ENCODE peak calls at places on chromosomes 2 and 18, in nine cellular contexts. H is hypothalamus, J is midbrain, E is ovary, U is naive B cell, I is RPMI8226, Y is SW 1271, A is HTR-8/SVneo, C is breast epithelium. M is an unnamed sample.

GRCh38 chr2:71453404-71454220 is at the start of gene DYSF:
- DNase-seq in H (no peak), J (no peak), E (no peak), U (no peak), I (no peak), Y (no peak), A (no peak), C (no peak), M (no peak)

GRCh38 chr18:53526092-53526491 is 698.4 kb downstream of the MBD2 start:
- DNase-seq in H (no peak), J (no peak), E (no peak), U (no peak), I (no peak), Y (no peak), A (no peak), C (no peak), M (no peak)

GRCh38 chr18:23226930-23227728 is 91.8 kb downstream of the CABLES1 start:
- DNase-seq in H (no peak), J (no peak), E (peak; percentile 72), U (no peak), I (no peak), Y (no peak), A (no peak), C (no peak), M (no peak)

GRCh38 chr2:16890081-16890480 is 224.4 kb upstream of the CYRIA start:
- DNase-seq in H (no peak), J (no peak), E (no peak), U (no peak), I (no peak), Y (no peak), A (no peak), C (no peak), M (no peak)

GRCh38 chr18:55488473-55488872 is 99.5 kb downstream of the TCF4 start:
- DNase-seq in H (no peak), J (no peak), E (no peak), U (no peak), I (no peak), Y (no peak), A (no peak), C (no peak), M (no peak)

GRCh38 chr18:55650363-55650870 is 62.4 kb upstream of the TCF4 start:
- DNase-seq in H (no peak), J (no peak), E (no peak), U (no peak), I (no peak), Y (no peak), A (no peak), C (no peak), M (no peak)

GRCh38 chr2:128198666-128199065 is 107.7 kb downstream of the UGGT1 start:
- DNase-seq in H (no peak), J (peak; percentile 6), E (no peak), U (no peak), I (no peak), Y (no peak), A (no peak), C (no peak), M (no peak)

GRCh38 chr18:69736731-69737130 is 210.9 kb downstream of the CD226 start:
- DNase-seq in H (no peak), J (no peak), E (no peak), U (no peak), I (no peak), Y (no peak), A (no peak), C (no peak), M (no peak)

GRCh38 chr18:42018831-42019230 is 63.8 kb downstream of the PIK3C3 start:
- DNase-seq in H (no peak), J (no peak), E (no peak), U (no peak), I (no peak), Y (no peak), A (no peak), C (no peak), M (no peak)

GRCh38 chr2:162925595-162925994 is 87.0 kb upstream of the KCNH7 start:
- DNase-seq in H (no peak), J (no peak), E (no peak), U (no peak), I (no peak), Y (no peak), A (no peak), C (no peak), M (no peak)

GRCh38 chr18:27763341-27763740 is 413.6 kb downstream of the CDH2 start:
- DNase-seq in H (no peak), J (no peak), E (no peak), U (no peak), I (no peak), Y (no peak), A (no peak), C (no peak), M (no peak)

GRCh38 chr2:63790491-63790890 is 51.2 kb upstream of the UGP2 start:
- DNase-seq in H (no peak), J (no peak), E (no peak), U (no peak), I (no peak), Y (no peak), A (no peak), C (no peak), M (no peak)

GRCh38 chr2:608297-608696 is 68.9 kb downstream of the TMEM18 start:
- DNase-seq in H (no peak), J (no peak), E (no peak), U (no peak), I (no peak), Y (no peak), A (no peak), C (no peak), M (no peak)

M was measured in caudate nucleus.